ENCODE peak calls at places on chromosomes 3 and 15, in four cellular contexts. M is fibroblast of lung, R is mucosa of descending colon, W is tibial artery. F is an unnamed sample. For H3K4me1, the result is how much of the 10 kb centered on the place peaks cover.

GRCh38 chr3:187077537-187077936 is 61.8 kb downstream of the RPL39L start:
- DNase-seq in M (no peak), R (no peak), W (no peak), F (no peak)

GRCh38 chr3:169836942-169837275 is 24.2 kb upstream of the LRRC34 start:
- DNase-seq in M (no peak), R (no peak), W (no peak), F (no peak)

GRCh38 chr3:40877651-40878463 is 321.4 kb upstream of the CTNNB1 start:
- DNase-seq in M (peak), R (peak), W (peak), F (peak)

GRCh38 chr3:157274644-157275137 is 114.7 kb upstream of the CCNL1 start:
- DNase-seq in M (no peak), R (no peak), W (no peak), F (no peak)

GRCh38 chr15:56052389-56053045 is 59.1 kb upstream of the NEDD4 start:
- DNase-seq in M (peak), R (no peak), W (no peak), F (no peak)

GRCh38 chr3:76054404-76054803 is 269.1 kb upstream of the ZNF717 start:
- DNase-seq in M (no peak), R (no peak), W (no peak), F (no peak)

GRCh38 chr3:146832815-146833458 is 227.8 kb upstream of the PLSCR5 start:
- DNase-seq in M (no peak), R (no peak), W (no peak), F (no peak)

GRCh38 chr3:16253601-16254000 is 11.1 kb downstream of the DPH3 start:
- DNase-seq in M (no peak), R (peak), W (peak), F (peak)

GRCh38 chr3:10194328-10195071 is 29.8 kb downstream of the IRAK2 start:
- DNase-seq in M (no peak), R (no peak), W (peak), F (no peak)

GRCh38 chr3:10195692-10196091 is 31.0 kb downstream of the IRAK2 start:
- DNase-seq in M (no peak), R (no peak), W (no peak), F (peak)

GRCh38 chr3:10198226-10198625 is 33.5 kb downstream of the IRAK2 start:
- DNase-seq in M (no peak), R (no peak), W (no peak), F (no peak)

GRCh38 chr3:10198761-10199688 is 34.3 kb downstream of the IRAK2 start:
- DNase-seq in M (peak), R (peak), W (peak), F (no peak)

GRCh38 chr3:10196389-10197052 is 31.8 kb downstream of the IRAK2 start:
- DNase-seq in M (peak), R (no peak), W (peak), F (no peak)
- H3K4me1 ChIP-seq in M (under half), R (under half), W (under half), F (under half)

GRCh38 chr3:151356791-151357460 is 27.6 kb upstream of the P2RY13 start:
- DNase-seq in M (peak), R (no peak), W (no peak), F (no peak)

GRCh38 chr3:151346292-151346691 is 16.9 kb upstream of the P2RY13 start:
- DNase-seq in M (no peak), R (no peak), W (no peak), F (no peak)

GRCh38 chr3:151347432-151347831 is 18.1 kb upstream of the P2RY13 start:
- DNase-seq in M (no peak), R (peak), W (peak), F (no peak)

GRCh38 chr3:151351216-151351615 is 21.9 kb upstream of the P2RY13 start:
- DNase-seq in M (no peak), R (no peak), W (no peak), F (no peak)

DNA sequence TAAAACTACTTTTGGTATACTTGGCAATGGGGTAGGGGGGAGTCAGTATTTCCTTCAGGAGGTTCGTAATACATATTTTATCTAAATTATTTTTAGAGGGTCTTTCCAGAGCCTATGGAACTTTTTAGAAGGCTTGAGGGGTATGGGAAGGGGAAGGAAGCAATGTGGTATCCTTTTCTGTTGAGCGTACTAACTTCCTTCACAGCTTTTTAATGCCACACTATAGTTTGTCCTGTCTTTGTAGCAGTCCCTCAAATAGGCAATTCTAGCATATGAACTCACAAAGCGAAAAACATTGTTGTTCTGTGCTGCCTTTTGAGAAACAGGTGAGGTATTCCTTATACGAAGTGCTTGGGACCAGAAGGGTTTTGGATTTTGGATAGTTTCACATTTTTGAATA is 22.3 kb upstream of the P2RY13 start:
- DNase-seq in M (no peak), R (no peak), W (no peak), F (no peak)
- H3K4me1 ChIP-seq in M (under half), R (under half), W (under half), F (under half)

GRCh38 chr3:37890522-37890921 is 28.8 kb downstream of the CTDSPL start:
- DNase-seq in M (no peak), R (no peak), W (no peak), F (no peak)

GRCh38 chr3:37897763-37898162 is 36.1 kb downstream of the CTDSPL start:
- DNase-seq in M (no peak), R (no peak), W (no peak), F (no peak)

GRCh38 chr3:37891227-37891626 is 29.5 kb downstream of the CTDSPL start:
- DNase-seq in M (no peak), R (peak), W (no peak), F (no peak)

GRCh38 chr3:37896775-37897174 is 35.1 kb downstream of the CTDSPL start:
- DNase-seq in M (no peak), R (no peak), W (no peak), F (no peak)

DNA sequence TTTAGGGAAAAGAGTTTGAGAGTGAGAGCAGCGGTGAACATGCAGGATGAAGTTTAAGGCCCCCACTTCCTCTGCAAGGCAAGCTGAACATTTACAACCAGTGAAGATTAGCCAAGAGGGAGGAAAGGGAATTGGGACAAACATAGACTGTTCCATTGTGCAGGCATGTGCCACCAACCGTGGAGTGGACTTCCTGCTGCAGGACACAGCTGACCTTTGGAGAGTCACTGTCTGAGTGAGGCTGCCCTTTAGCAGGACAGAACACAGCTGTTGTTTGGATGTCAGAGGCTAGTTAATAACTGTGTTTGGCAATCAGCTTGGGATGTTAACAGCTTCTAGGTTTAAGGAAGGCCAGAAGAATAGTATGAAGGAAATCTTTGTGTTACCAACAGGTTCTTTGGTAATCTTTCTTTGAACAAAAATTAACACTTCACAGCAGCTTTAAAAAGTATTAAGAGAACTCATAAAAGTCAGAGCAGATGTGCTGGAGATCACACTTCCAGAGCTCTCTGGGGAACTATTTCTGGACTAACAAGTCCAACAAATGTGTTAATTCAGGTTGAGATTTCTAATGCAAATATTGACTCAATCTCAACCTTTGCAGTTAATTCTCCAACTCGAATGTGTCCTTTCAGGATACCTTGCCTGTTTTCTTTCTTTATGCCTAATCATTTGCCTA is 31.4 kb downstream of the CTDSPL start:
- DNase-seq in M (no peak), R (peak), W (peak), F (peak)
- H3K4me1 ChIP-seq in M (under half), R (under half), W (under half), F (under half)

GRCh38 chr15:90004671-90005070 is 3.5 kb downstream of the ZNF710 start:
- DNase-seq in M (peak), R (no peak), W (peak), F (peak)

GRCh38 chr15:90006217-90007088 is 5.3 kb downstream of the ZNF710 start:
- DNase-seq in M (no peak), R (no peak), W (no peak), F (no peak)

GRCh38 chr15:90008607-90009006 is 7.5 kb downstream of the ZNF710 start:
- DNase-seq in M (no peak), R (no peak), W (no peak), F (peak)

GRCh38 chr15:90009301-90010063 is 8.4 kb downstream of the ZNF710 start:
- DNase-seq in M (no peak), R (no peak), W (no peak), F (no peak)

DNA sequence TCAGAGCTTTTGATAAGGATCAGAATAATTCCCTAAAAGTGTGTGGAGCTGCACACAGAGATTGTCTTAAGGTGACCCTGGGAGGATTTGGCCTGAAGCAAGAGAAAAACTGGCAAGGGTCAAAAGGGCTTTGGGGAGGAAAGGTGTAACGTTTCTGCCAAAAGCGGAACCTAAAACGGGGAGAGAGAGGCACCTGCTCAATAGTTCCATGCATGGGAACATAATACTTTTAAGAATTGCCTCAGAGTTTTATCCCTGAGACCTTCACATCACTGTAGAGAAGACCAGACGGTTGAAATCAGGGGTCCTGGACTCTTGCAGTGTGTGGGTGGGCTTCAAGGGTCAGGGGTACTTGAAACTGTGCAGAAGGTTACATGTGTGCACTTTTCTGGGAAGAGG is 6.0 kb downstream of the ZNF710 start:
- DNase-seq in M (no peak), R (no peak), W (no peak), F (no peak)
- H3K4me1 ChIP-seq in M (under half), R (under half), W (under half), F (under half)

DNA sequence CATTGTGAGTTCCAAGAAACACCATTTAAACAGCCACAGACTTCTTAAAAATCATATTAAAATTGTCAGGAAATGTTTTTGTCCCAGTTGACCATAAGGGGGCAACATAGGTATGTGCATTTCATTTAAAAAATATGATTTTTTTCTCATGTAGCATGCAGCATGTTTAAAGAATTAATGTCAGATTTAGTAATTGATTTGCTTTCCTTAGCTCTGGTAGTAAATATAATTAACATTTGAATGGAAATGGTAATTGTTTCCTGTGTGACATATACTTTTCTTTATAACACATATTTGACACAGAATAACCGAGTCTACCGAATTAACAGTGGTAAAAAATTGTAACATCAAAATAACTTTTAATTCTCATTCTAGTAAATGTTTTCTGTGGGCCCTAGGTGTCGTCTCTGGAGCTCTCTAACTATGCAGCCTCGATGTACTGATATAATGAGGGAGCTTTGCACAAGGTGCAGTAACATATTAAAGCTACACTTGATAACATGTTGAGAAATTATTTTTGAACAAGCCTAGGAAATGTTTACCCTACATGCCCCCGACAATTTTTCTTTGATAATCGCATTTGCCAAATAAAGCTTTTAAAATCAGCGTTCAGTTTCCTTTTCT is 34.9 kb downstream of the NXPE3 start:
- DNase-seq in M (no peak), R (no peak), W (no peak), F (no peak)
- H3K4me1 ChIP-seq in M (under half), R (under half), W (under half), F (under half)

GRCh38 chr15:58527573-58528196 is 95.9 kb downstream of the LIPC start:
- DNase-seq in M (no peak), R (no peak), W (no peak), F (no peak)

GRCh38 chr15:58529041-58529440 is 97.2 kb downstream of the LIPC start:
- DNase-seq in M (no peak), R (no peak), W (no peak), F (peak)

GRCh38 chr15:58528197-58528870 is 96.5 kb downstream of the LIPC start:
- DNase-seq in M (peak), R (peak), W (no peak), F (no peak)

GRCh38 chr15:58525926-58526538 is 94.2 kb downstream of the LIPC start:
- DNase-seq in M (no peak), R (no peak), W (no peak), F (peak)

DNA sequence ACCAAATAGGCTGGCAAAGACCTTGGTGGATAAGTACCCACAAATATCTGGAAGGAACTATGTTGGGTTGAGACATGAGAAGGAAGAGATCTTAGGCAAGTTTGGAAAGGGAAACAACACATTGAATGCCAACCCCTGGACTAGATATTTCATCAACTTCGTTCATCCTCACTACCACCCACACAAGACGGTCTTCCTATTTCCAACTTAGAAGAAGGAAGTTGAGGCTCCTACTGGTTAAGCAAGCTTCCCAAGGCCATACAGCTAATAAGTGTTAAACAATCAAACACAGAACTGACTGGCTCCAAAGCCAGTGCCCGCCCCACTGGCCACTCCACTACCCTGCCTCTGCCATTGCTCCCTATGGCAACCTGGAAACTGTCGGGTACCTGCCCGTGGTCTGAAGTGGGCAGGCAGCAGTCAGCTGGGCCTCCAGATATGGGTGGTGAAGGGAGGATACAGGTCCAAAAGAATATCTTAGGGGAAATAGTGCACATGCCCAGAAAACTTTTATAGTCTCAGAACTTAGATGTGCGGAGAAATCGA is 94.9 kb downstream of the LIPC start:
- DNase-seq in M (no peak), R (no peak), W (no peak), F (no peak)
- H3K4me1 ChIP-seq in M (under half), R (under half), W (under half), F (under half)

DNA sequence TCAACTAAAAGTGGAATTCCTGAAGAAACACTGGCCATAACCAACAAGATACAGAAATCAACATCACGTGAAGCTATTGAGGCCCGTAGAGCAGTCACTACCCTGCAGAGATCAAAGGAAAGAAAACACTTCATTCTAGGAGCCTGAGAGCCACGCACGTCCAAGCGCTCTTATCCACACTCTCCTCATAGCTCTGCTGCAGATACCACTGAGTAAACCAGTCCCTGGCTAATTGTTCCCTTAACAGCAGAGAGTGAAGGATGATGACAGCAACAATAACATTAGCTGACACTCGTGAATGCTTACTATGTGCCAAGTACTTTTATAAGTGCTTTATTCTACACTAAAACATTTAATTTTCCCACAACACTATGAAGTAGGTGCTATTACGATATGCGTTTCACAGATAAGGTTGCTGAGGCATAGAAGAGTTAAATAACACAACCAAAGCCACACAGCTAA is 271.0 kb upstream of the GADL1 start:
- DNase-seq in M (peak), R (no peak), W (no peak), F (no peak)
- H3K4me1 ChIP-seq in M (under half), R (under half), W (under half), F (under half)

DNA sequence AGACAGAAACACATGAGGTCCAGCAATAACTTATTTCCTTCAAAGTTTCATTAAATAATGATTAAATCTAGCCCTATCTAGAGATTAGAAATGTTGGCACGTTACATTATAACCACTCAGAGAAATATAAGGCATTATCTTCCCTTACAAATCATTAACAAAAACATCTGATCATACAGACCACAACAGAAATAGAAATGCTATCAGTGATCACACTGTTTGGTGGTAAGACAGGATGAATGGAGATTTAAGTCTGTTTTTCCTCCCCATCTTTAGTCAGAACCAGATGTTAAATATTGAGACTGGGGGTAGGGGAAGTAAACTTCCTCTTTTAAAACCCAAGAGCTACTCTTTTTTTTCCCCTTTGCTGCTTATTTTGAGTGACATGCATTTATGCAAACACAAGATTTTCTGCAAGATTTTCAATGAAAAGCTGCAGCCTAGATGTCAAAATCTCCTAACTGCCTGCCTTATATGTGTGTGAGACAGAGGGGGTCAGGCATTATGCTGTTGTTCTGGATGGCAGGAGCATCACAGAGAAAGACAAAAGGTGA is 70.4 kb downstream of the CBLB start:
- DNase-seq in M (peak), R (no peak), W (no peak), F (no peak)
- H3K4me1 ChIP-seq in M (under half), R (under half), W (under half), F (under half)

GRCh38 chr3:190375671-190376070 is 12.3 kb upstream of the CLDN16 start:
- DNase-seq in M (no peak), R (no peak), W (no peak), F (no peak)
- H3K4me1 ChIP-seq in M (under half), R (under half), W (under half), F (under half)

GRCh38 chr3:39386331-39386730 is 3.2 kb downstream of the SLC25A38 start:
- DNase-seq in M (no peak), R (no peak), W (no peak), F (no peak)
- H3K4me1 ChIP-seq in M (under half), R (under half), W (under half), F (under half)